ENCODE peak calls at places on chromosomes 6 and 20, in nine cellular contexts. F, L, N, J, W, H, U, Z and M are unnamed samples.

GRCh38 chr6:136104556-136104955 is 145.6 kb downstream of the MTFR2 start:
- DNase-seq in F (no peak), L (no peak), N (no peak), J (no peak), W (no peak), H (no peak), U (no peak), Z (no peak), M (no peak)

GRCh38 chr6:104161960-104162669 is 697.6 kb downstream of the HACE1 start:
- DNase-seq in F (peak), L (peak), N (no peak), J (no peak), W (no peak), H (peak), U (no peak), Z (no peak), M (no peak)

GRCh38 chr6:88383183-88383582 is 217.0 kb upstream of the CNR1 start:
- DNase-seq in F (no peak), L (no peak), N (no peak), J (no peak), W (no peak), H (no peak), U (no peak), Z (no peak), M (no peak)

GRCh38 chr20:10376271-10377075 is 57.5 kb downstream of the MKKS start:
- DNase-seq in F (no peak), L (no peak), N (no peak), J (no peak), W (no peak), H (peak), U (no peak), Z (no peak), M (no peak)

GRCh38 chr6:97195117-97195516 is 87.9 kb downstream of the MMS22L start:
- DNase-seq in F (no peak), L (no peak), N (no peak), J (no peak), W (no peak), H (no peak), U (no peak), Z (no peak), M (no peak)

GRCh38 chr6:16761469-16762264 is 407 bp upstream of the ATXN1 start:
- DNase-seq in F (peak), L (peak), N (peak), J (peak), W (peak), H (peak), U (peak), Z (peak), M (peak)

GRCh38 chr20:8735674-8736073 is 333.2 kb upstream of the PLCB4 start:
- DNase-seq in F (no peak), L (no peak), N (no peak), J (no peak), W (no peak), H (no peak), U (no peak), Z (no peak), M (no peak)

GRCh38 chr20:61300293-61300692 is 48.2 kb downstream of the CDH4 start:
- DNase-seq in F (no peak), L (no peak), N (no peak), J (no peak), W (no peak), H (no peak), U (no peak), Z (no peak), M (no peak)

DNA sequence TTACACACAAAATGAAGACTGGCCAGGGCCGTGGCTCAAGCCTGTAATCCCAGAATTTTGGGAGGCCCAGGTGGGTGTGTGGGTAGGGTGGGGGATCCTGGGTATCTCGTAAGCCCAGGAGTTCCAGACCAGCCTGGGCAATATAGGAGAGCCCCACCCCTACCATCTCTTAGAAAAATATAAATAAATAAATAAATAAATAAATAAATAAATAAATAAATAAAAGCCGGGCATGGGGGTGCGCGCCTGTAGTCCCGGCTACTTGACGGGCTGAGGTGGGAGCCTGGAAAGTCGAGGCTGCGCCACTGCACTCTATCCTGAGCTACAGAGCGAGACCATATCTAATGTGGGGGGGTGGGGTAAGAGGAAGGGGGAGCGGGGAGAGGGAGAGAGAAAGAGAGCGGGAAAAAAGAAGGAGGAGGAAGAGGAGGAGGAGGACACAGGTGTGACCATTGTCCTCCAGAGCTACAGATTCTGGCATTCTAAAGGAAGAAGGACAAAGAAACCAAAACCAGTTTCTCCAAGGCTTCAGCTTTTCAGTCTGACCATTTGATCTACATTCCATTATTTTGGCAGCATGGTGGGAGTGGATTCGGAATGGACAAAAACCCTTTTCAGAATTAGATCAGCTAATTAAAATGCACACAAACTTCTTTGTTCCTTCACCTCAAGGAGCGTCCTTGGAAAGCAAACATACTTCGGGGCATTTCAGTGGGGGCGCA is 616 bp upstream of the C6orf141 start:
- DNase-seq in F (no peak), L (no peak), N (no peak), J (no peak), W (no peak), H (no peak), U (no peak), Z (no peak), M (no peak)
- H3K4me3 ChIP-seq in F (peak), L (peak), N (peak), J (peak), W (no peak), H (no peak), U (peak), Z (peak), M (peak)

DNA sequence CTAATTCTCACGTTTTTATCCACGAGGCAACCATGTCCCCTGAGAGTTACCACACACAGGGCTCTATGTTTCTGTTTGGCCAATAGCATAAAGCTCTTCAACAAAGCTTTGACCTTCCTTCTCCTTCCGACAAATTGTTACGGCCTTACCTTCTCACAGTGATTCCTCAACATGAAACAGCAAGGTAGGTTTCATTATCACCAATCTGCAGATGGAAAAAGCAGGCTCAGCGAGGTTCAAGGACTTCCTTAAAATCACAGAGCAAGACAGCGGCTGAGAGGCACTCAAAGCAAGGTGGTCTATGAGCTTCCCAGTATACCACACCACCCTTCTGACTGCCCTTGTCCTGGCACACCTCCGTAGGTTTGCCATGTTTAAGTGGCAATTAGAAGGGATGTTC is 360.0 kb downstream of the CD83 start:
- DNase-seq in F (no peak), L (no peak), N (no peak), J (no peak), W (no peak), H (no peak), U (no peak), Z (no peak), M (no peak)
- H3K27ac ChIP-seq in F (no peak), L (peak), N (peak), J (peak), W (peak), H (no peak), U (peak), Z (no peak), M (peak)

GRCh38 chr6:99867026-99867425 is 127.0 kb downstream of the MCHR2 start:
- DNase-seq in F (no peak), L (no peak), N (no peak), J (no peak), W (no peak), H (no peak), U (no peak), Z (no peak), M (no peak)

DNA sequence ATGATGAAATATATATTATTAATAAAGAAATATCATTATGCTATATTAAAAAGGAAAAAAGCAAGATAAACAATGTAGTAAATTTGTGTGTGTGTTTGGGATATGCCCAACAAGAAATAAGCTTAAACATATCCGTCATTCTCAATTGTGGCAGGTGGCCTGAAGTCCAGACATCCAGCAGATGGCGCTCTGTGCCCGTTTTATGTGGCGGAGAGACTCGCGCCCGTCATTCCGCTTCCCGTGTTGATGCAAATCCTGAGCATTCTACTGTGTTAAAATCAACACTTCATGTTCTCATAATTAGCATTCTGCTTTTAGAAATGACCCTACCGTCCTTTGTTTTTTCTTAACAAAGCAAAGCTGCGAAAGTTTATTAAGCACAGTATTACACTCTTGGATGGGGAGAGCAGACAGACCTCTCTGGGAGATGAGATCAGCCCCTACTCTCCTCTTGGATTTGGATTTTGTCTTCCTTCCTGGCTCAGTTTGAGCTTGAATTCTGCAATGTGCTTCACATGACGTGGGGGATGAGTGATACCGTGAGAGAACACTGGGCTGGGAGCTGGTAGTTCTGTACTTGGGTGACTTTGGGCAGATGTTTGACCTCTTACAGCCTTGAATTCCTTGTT is 125.8 kb downstream of the MCHR2 start:
- DNase-seq in F (peak), L (peak), N (peak), J (peak), W (peak), H (peak), U (peak), Z (peak), M (no peak)
- H3K4me3 ChIP-seq in F (peak), L (no peak), N (no peak), J (no peak), W (no peak), H (no peak), U (no peak), Z (no peak), M (peak)

DNA sequence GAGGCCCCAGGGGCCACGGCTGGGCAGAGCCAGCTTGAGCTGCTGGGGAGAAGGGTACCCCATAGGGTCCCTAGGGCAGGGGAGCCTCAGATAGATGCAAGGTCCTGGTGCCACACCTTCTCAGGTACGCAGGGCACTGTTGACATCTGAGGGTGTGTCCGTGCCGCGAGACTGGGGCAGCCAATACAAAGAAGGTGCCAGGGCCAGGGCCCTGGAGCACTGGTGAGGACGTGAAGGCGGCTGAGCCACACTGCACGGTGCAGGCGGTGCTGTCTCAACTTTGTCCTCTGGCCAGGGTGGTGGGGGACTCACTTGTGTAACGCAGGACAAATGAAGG is 649 bp upstream of the LRRC73 start:
- DNase-seq in F (no peak), L (no peak), N (no peak), J (no peak), W (no peak), H (no peak), U (no peak), Z (no peak), M (no peak)
- H3K27ac ChIP-seq in F (peak), L (peak), N (peak), J (peak), W (peak), H (no peak), U (peak), Z (no peak), M (peak)